ENCODE peak calls at places on chromosomes 7 and 10, in seven cellular contexts. Z is NCI-H510A treated with DMSO at 0.1 percent for 48 hours; D is stimulated activated CD4-positive, alpha-beta T cell treated with anti-CD3 and anti-CD28 coated beads, TNF-alpha, amount 100 ng/mL, for 48 hours; W is SK-MEL-5; L is activated CD8-positive, alpha-beta memory T cell treated with anti-CD3 and anti-CD28 coated beads for 48 hours; R is Jurkat, Clone E6-1; S is naive B cell. X is an unnamed sample.

GRCh38 chr7:117993377-117994003 is 120.2 kb upstream of the CTTNBP2 start:
- DNase-seq in R (peak; percentile 30), Z (peak; percentile 27), S (no peak), D (no peak), L (no peak), W (peak; percentile 94), X (peak; percentile 84)

GRCh38 chr7:150448789-150449147 is 1.7 kb upstream of the GIMAP8 start:
- DNase-seq in Z (peak; percentile 62), D (peak; percentile 81), R (peak; percentile 88), S (peak; percentile 68), W (peak; percentile 81), L (peak; percentile 77), X (peak; percentile 73)

GRCh38 chr10:27736396-27736795 is 9.2 kb downstream of the MKX start:
- DNase-seq in Z (no peak), S (no peak), L (no peak), D (no peak), W (no peak), R (no peak), X (no peak)

GRCh38 chr10:8275911-8276310 is 221.4 kb downstream of the GATA3 start:
- DNase-seq in Z (no peak), R (no peak), W (no peak), L (no peak), D (no peak), S (no peak), X (peak; percentile 71)

GRCh38 chr7:101618207-101618839 is 10.8 kb downstream of the MYL10 start:
- DNase-seq in R (no peak), L (no peak), W (peak; percentile 55), Z (no peak), S (no peak), D (no peak), X (no peak)

GRCh38 chr10:131620904-131621303 is 279.9 kb upstream of the PPP2R2D start:
- DNase-seq in Z (no peak), R (no peak), W (no peak), L (no peak), D (no peak), S (no peak), X (no peak)

GRCh38 chr10:123381271-123381670 is 227.1 kb downstream of the BUB3 start:
- DNase-seq in Z (no peak), S (no peak), W (no peak), L (no peak), R (no peak), D (no peak), X (no peak)

GRCh38 chr7:94223375-94224084 is 171.2 kb upstream of the COL1A2 start:
- DNase-seq in R (no peak), W (peak; percentile 98), S (peak; percentile 2), D (no peak), L (no peak), Z (peak; percentile 23), X (peak; percentile 74)

GRCh38 chr7:67392596-67393438 is 396.2 kb downstream of the TYW1 start:
- DNase-seq in D (no peak), L (no peak), W (no peak), Z (peak; percentile 31), S (no peak), R (no peak), X (no peak)

GRCh38 chr7:145152589-145152988 is 316.7 kb upstream of the TPK1 start:
- DNase-seq in Z (no peak), W (no peak), L (no peak), S (no peak), R (no peak), D (no peak), X (no peak)

GRCh38 chr10:36872702-36873393 is 252.6 kb upstream of the ANKRD30A start:
- DNase-seq in S (no peak), R (no peak), W (no peak), L (no peak), Z (no peak), D (no peak), X (no peak)

GRCh38 chr10:22230331-22230833 is 12.6 kb upstream of the EBLN1 start:
- DNase-seq in R (peak; percentile 89), L (no peak), Z (peak; percentile 63), S (peak; percentile 38), W (peak; percentile 71), D (no peak), X (peak; percentile 89)

GRCh38 chr10:53379951-53380350 is 607.4 kb upstream of the MBL2 start:
- DNase-seq in S (no peak), W (no peak), L (no peak), D (no peak), Z (no peak), R (no peak), X (no peak)

GRCh38 chr7:123323689-123324088 is 123.9 kb upstream of the SLC13A1 start:
- DNase-seq in S (no peak), W (no peak), Z (no peak), L (no peak), D (no peak), R (no peak), X (no peak)

GRCh38 chr7:91169819-91170218 is 94.4 kb upstream of the FZD1 start:
- DNase-seq in Z (no peak), R (no peak), S (no peak), D (no peak), W (no peak), L (no peak), X (no peak)

GRCh38 chr10:128147669-128148068 is 21.4 kb upstream of the MKI67 start:
- DNase-seq in Z (no peak), W (no peak), S (no peak), R (no peak), D (no peak), L (no peak), X (no peak)

X was measured in OCI-M1.